ENCODE peak calls at places on chromosomes 6 and 20, in six cellular contexts. J is fibroblast of lung, K is esophagus muscularis mucosa, V is fibroblast of the aortic adventitia, D is PC-3, U is A549. S is an unnamed sample.

GRCh38 chr6:4253604-4254211 is 118.3 kb upstream of the ECI2 start:
- DNase-seq in J (peak), K (peak), V (peak), D (peak), U (peak), S (peak)

GRCh38 chr20:59724457-59725366 is 120.4 kb downstream of the PHACTR3 start:
- DNase-seq in J (no peak), K (no peak), V (no peak), D (no peak), U (no peak), S (no peak)

GRCh38 chr20:21812384-21812783 is 106.9 kb downstream of the PAX1 start:
- DNase-seq in J (no peak), K (no peak), V (no peak), D (no peak), U (no peak), S (no peak)

GRCh38 chr6:558089-558488 is 98.8 kb downstream of the HUS1B start:
- DNase-seq in J (no peak), K (no peak), V (peak), D (peak), U (no peak), S (peak)

GRCh38 chr6:90044833-90045337 is 150.6 kb downstream of the GJA10 start:
- DNase-seq in J (peak), K (no peak), V (peak), D (peak), U (no peak), S (peak)

GRCh38 chr6:168996106-168996505 is 257.5 kb downstream of the THBS2 start:
- DNase-seq in J (no peak), K (no peak), V (no peak), D (no peak), U (no peak), S (no peak)

GRCh38 chr20:25566821-25567220 is 18.5 kb downstream of the NINL start:
- DNase-seq in J (no peak), K (no peak), V (no peak), D (no peak), U (no peak), S (no peak)

GRCh38 chr6:55636406-55637102 is 57.6 kb upstream of the HMGCLL1 start:
- DNase-seq in J (peak), K (no peak), V (peak), D (peak), U (peak), S (peak)

GRCh38 chr6:134630468-134631180 is 312.7 kb upstream of the SGK1 start:
- DNase-seq in J (no peak), K (no peak), V (no peak), D (no peak), U (no peak), S (no peak)

DNA sequence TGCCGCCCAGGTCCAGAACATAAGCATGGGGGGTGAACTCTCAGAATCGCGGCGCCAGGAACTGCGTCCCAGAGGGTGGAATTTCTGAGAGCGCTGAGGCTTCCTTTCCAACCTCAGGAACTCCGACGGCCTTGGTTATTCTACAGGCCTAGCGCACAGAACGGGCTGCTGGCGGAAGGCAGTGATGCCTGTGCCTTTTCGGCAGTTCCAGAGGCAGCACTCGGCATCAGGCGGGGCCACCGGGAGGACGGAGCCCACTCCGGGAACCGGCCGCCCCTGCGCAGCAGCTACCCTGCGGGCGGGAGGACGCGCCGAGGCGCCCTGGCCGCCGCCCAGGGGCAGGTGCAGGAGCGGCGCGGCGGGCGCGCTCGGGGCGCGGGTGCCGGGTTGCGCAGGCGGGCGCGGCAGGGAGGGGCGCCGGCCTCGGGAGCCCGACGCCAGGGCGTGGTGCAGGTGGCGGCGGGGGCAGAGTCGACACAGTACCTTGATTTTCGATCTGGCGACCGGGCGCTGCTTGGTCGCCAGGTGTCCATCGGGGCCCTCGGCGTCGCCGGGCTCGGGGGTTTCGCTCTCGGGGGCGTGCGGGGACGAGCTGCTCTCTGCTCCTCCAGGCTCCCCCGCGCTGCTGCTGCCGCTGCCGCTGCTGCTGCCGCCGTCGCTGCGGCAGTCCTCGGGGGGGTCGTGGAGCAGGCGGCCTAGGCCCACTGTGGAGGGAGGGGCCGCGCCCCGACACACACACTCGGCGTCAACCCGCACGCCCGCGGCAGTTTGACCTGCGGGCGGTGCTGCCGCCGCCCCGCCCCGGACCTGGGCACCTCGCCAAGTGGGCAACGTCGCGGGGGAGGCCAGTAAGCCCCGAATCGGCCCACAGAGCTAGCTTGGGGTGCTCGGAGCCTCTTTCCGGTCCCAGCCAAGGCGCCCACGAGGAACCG is 1.3 kb downstream of the OVOL2 start:
- DNase-seq in J (peak), K (no peak), V (no peak), D (peak), U (no peak), S (peak)
- H3K4me3 ChIP-seq in J (no peak), K (peak), V (no peak), D (peak), U (peak), S (no peak)

GRCh38 chr20:62804632-62805364 is at the start of gene OGFR:
- DNase-seq in J (peak), K (no peak), V (peak), D (peak), U (no peak), S (peak)

GRCh38 chr20:62802026-62802712 is 2.5 kb upstream of the OGFR start:
- DNase-seq in J (no peak), K (no peak), V (no peak), D (no peak), U (no peak), S (no peak)

GRCh38 chr20:62805711-62806382 is 1.2 kb downstream of the OGFR start:
- DNase-seq in J (no peak), K (no peak), V (no peak), D (no peak), U (no peak), S (no peak)

GRCh38 chr20:62805365-62805710 is 703 bp downstream of the OGFR start:
- DNase-seq in J (no peak), K (no peak), V (peak), D (peak), U (no peak), S (no peak)

GRCh38 chr20:62804021-62804631 is 509 bp upstream of the OGFR start:
- DNase-seq in J (no peak), K (no peak), V (no peak), D (no peak), U (no peak), S (no peak)
- TF ChIP-seq CTCF in J (no peak), K (no peak), V (peak), D (no peak), U (no peak), S (no peak)

GRCh38 chr6:32442977-32443552 is 3.4 kb downstream of the HLA-DRA start:
- DNase-seq in J (no peak), K (no peak), V (no peak), D (no peak), U (no peak), S (no peak)
- H3K4me3 ChIP-seq in J (no peak), K (no peak), V (no peak), D (no peak), U (no peak), S (no peak)

GRCh38 chr20:5569021-5569420 is 181.2 kb upstream of the SHLD1 start:
- DNase-seq in J (peak), K (no peak), V (peak), D (peak), U (peak), S (peak)
- TF ChIP-seq CTCF in J (peak), K (peak), V (peak), D (peak), U (peak), S (peak)

GRCh38 chr20:51457281-51457932 is 85.1 kb downstream of the NFATC2 start:
- DNase-seq in J (peak), K (no peak), V (peak), D (peak), U (peak), S (peak)

GRCh38 chr20:51460163-51460562 is 82.4 kb downstream of the NFATC2 start:
- DNase-seq in J (no peak), K (no peak), V (no peak), D (no peak), U (no peak), S (no peak)

GRCh38 chr20:51454250-51454865 is 88.2 kb downstream of the NFATC2 start:
- DNase-seq in J (no peak), K (no peak), V (no peak), D (no peak), U (no peak), S (no peak)

GRCh38 chr20:51458751-51459439 is 83.6 kb downstream of the NFATC2 start:
- DNase-seq in J (no peak), K (no peak), V (no peak), D (no peak), U (no peak), S (no peak)

DNA sequence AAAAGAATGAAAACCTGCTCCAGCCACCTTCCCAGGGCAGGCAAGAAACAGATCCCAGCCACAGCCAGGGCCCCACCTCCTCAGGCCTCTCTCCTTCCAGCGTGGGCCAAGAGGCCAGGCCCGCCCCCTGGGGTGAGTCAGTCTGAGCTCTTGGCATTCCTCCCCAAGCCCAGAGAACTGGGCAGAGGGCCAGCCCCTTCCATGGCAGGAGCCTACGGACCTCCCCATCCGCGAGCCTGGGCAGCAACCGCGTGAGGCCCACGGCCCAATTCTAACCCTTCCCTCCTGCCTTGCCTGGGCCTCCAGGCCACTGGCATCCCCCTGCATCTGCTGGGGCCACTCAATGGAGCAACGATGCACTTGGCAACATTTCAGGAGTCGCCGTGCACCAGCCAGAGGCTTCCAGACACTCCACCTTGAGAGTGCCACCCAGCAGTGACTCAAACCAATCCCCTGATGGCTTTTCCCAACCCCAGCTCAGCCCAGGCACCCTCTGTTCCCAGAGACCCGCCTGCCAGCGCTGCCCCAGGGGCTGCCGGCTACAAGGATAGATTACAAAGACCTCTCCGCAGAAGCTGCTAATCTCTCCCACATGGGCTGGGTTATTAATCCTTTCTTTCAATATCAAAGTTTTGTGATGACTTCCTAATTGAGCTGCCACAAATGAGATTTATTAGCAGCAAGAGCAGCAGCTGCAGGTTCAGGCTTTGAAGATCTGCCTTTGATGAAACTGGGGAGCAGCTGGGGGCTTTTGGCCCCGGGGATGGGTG is 85.8 kb downstream of the NFATC2 start:
- DNase-seq in J (peak), K (peak), V (peak), D (peak), U (peak), S (peak)
- H3K4me3 ChIP-seq in J (no peak), K (peak), V (no peak), D (peak), U (peak), S (no peak)

DNA sequence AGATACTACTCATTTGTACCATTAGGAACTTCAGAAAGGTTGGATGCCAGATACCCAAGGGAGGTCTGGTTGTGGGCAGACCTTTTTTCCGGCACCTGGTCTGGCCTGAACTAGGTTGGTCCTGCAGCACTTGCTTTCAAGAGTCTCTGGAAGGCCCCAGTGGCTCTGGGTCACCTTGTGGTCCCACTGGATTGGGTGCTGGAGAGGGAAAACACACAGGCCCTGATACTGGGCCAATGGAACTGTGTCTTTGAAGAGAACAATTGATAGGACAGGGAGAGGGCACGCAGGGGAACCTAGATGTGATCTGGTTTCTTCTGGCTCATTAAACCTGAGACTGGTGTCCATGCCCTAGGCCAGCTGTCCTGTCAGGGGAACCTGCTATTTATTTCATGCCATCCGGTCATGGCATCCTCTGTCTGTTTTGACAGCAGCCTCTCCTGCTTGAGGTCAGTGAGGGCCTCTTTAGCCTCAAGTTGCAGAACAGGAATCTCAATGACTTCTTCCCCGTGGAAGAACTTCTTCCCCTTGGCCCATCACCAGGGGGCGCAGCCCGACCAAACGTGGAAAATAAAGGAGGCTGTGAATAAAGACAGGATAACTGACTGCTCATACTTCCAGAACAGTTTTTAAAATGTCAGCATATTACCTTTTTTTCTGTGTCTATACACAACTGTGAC is 25.0 kb downstream of the TAF8 start:
- DNase-seq in J (peak), K (no peak), V (peak), D (peak), U (peak), S (peak)
- TF ChIP-seq CTCF in J (peak), K (peak), V (peak), D (peak), U (peak), S (peak)

S was measured in fibroblast of pulmonary artery.